ENCODE peak calls at places on chromosomes 11 and 22, in six cellular contexts. O is CD8-positive, alpha-beta T cell; N is glutamatergic neuron; J is bronchial epithelial cell; E is kidney epithelial cell; F is brain microvascular endothelial cell. W is an unnamed sample.

GRCh38 chr11:2523821-2524391 is 79.1 kb downstream of the KCNQ1 start:
- DNase-seq in E (no peak), F (no peak), O (peak), N (peak), J (no peak), W (peak)

GRCh38 chr22:43539572-43540533 is 128.0 kb downstream of the MPPED1 start:
- DNase-seq in E (no peak), O (no peak), F (no peak), N (no peak), J (no peak), W (peak)

GRCh38 chr11:62548545-62549335 is 2.1 kb upstream of the AHNAK start:
- DNase-seq in O (no peak), E (no peak), J (peak), N (no peak), F (no peak), W (no peak)

GRCh38 chr22:48112687-48113521 is 1350.5 kb downstream of the TBC1D22A start:
- DNase-seq in E (no peak), J (no peak), N (no peak), F (no peak), O (no peak), W (no peak)

GRCh38 chr11:70322653-70323052 is 52.2 kb downstream of the PPFIA1 start:
- DNase-seq in J (no peak), F (no peak), E (no peak), N (no peak), O (no peak), W (no peak)

GRCh38 chr11:88042238-88043032 is 132.8 kb downstream of the RAB38 start:
- DNase-seq in E (no peak), F (no peak), O (no peak), J (no peak), N (no peak), W (no peak)

GRCh38 chr11:126874831-126875230 is 125.7 kb downstream of the KIRREL3 start:
- DNase-seq in N (no peak), O (no peak), J (no peak), E (no peak), F (no peak), W (no peak)

GRCh38 chr11:86608251-86608799 is 64.1 kb downstream of the ME3 start:
- DNase-seq in N (peak), J (peak), E (no peak), O (no peak), F (peak), W (peak)

GRCh38 chr22:36764060-36764459 is 11.9 kb downstream of the IFT27 start:
- DNase-seq in N (no peak), F (no peak), E (no peak), J (no peak), O (no peak), W (no peak)

GRCh38 chr22:42769574-42770447 is 49.1 kb upstream of the A4GALT start:
- DNase-seq in E (peak), O (no peak), J (peak), N (no peak), F (peak), W (no peak)

GRCh38 chr11:95884802-95885201 is 39.1 kb downstream of the MTMR2 start:
- DNase-seq in F (no peak), O (no peak), E (no peak), N (no peak), J (no peak), W (no peak)

GRCh38 chr22:50525991-50526848 is 822 bp upstream of the SCO2 start:
- DNase-seq in E (no peak), O (peak), N (peak), J (peak), F (peak), W (peak)

GRCh38 chr11:3127706-3128355 is 37.3 kb downstream of the OSBPL5 start:
- DNase-seq in O (no peak), N (peak), F (no peak), E (no peak), J (no peak), W (no peak)

GRCh38 chr11:110182886-110183285 is 89.7 kb downstream of the ZC3H12C start:
- DNase-seq in O (no peak), J (peak), F (no peak), N (no peak), E (no peak), W (no peak)

GRCh38 chr11:129117595-129118350 is 74.4 kb downstream of the ARHGAP32 start:
- DNase-seq in O (peak), E (peak), F (peak), N (peak), J (peak), W (no peak)

GRCh38 chr11:62545437-62546243 is 966 bp downstream of the AHNAK start:
- DNase-seq in O (peak), N (no peak), J (peak), E (peak), F (peak), W (peak)

GRCh38 chr22:45102896-45103420 is 60.8 kb upstream of the NUP50 start:
- DNase-seq in E (no peak), F (no peak), J (no peak), O (no peak), N (no peak), W (no peak)

GRCh38 chr22:45101828-45102227 is 61.9 kb upstream of the NUP50 start:
- DNase-seq in O (no peak), J (peak), N (peak), F (peak), E (no peak), W (no peak)

GRCh38 chr22:45105281-45105700 is 58.4 kb upstream of the NUP50 start:
- DNase-seq in O (no peak), N (no peak), E (peak), J (peak), F (no peak), W (no peak)

GRCh38 chr22:45104313-45104712 is 59.4 kb upstream of the NUP50 start:
- DNase-seq in F (no peak), E (no peak), O (no peak), J (no peak), N (no peak), W (no peak)

DNA sequence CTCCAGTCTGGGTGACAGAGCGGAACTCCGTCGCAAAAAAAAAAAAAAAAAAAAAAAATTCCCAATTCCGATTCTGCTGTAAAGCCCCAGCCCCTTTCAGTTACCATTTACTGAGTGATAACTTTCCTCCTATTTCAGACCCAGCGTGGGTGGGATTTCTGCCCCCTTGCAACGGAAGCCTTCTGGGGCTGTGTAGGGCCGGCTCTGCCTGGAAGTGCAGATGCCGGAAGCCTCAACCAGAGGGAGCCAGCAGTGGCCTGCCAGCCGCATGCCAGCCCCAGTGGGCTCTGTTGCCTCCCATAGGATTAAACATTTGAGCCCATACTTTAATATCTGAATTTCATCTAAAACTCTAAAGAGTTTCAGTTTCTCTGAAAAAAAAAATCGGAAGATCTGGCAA is 60.0 kb upstream of the NUP50 start:
- DNase-seq in E (no peak), F (no peak), J (no peak), O (no peak), N (no peak), W (no peak)
- TF ChIP-seq CTCF in E (no peak), F (peak), J (no peak), O (no peak), N (no peak), W (no peak)

GRCh38 chr22:22463855-22464540 is 44.5 kb downstream of the ZNF280B start:
- DNase-seq in J (peak), F (peak), N (peak), O (peak), E (no peak), W (peak)

GRCh38 chr22:22461583-22461982 is 47.0 kb downstream of the ZNF280B start:
- DNase-seq in J (no peak), F (no peak), O (no peak), N (no peak), E (no peak), W (no peak)

GRCh38 chr22:22464541-22465054 is 43.9 kb downstream of the ZNF280B start:
- DNase-seq in N (no peak), F (no peak), E (no peak), J (no peak), O (no peak), W (no peak)

GRCh38 chr22:22461111-22461510 is 47.4 kb downstream of the ZNF280B start:
- DNase-seq in O (no peak), F (no peak), E (no peak), J (no peak), N (no peak), W (no peak)

DNA sequence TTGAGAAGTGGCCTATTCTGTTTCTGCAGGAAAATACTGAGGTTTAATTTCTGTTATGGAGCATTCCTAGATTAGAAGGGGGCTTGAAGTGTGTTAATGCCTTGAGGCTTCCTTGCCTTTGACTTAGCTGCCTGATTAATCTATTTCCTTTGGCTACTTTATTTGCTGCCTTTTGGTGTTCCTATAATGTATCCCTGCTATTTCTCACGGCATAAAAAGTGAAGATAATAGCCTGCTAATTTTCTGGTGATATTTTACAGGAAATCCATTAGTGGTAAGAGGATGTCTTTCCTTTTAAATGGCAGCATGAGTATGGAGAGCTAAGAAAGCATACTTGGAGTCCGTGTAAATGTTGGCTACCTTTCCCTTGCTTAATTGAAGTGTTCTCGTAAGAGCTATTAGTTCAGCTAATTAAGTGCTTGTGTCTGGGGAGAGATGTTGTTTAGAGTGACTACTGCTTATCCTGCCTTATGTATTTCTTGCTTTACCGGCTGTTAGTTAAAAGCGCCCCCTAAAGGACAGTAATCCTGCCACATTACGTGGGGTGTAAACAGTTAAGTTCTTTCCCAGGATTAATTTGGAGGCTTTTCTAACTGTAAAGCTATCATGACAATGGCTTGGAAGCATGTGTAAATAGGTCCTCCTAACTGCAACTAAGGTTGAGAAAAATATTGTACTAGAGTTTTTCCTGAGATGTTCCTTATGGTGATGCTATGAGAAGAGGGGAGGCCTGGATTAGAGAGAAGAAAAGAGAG is 45.6 kb downstream of the ZNF280B start:
- DNase-seq in F (no peak), O (no peak), E (no peak), N (no peak), J (no peak), W (no peak)
- TF ChIP-seq CTCF in F (peak), O (no peak), E (peak), N (no peak), J (peak), W (no peak)

DNA sequence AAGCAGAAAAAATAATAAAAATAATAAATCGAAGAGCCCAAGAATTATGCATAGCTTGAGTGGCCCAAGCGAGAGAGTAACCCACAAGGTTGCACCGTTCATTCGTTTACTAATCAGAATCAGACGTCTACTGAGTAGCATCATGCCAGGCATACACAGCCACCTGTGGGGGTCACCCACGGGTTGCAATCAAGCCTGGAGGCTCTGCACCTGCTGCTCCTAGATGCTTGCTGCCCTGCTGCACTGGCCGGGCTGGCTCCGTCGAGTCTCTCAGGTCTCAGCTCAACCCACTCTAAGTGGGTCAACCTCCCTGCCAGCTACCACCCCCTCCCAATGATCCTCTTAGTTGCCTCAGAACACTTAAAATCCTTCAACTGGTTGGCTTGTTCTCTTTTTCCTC is 2.0 kb upstream of the TESMIN start:
- DNase-seq in N (no peak), F (no peak), E (no peak), O (no peak), J (no peak), W (no peak)
- TF ChIP-seq CTCF in N (no peak), F (no peak), E (no peak), O (no peak), J (no peak), W (no peak)

DNA sequence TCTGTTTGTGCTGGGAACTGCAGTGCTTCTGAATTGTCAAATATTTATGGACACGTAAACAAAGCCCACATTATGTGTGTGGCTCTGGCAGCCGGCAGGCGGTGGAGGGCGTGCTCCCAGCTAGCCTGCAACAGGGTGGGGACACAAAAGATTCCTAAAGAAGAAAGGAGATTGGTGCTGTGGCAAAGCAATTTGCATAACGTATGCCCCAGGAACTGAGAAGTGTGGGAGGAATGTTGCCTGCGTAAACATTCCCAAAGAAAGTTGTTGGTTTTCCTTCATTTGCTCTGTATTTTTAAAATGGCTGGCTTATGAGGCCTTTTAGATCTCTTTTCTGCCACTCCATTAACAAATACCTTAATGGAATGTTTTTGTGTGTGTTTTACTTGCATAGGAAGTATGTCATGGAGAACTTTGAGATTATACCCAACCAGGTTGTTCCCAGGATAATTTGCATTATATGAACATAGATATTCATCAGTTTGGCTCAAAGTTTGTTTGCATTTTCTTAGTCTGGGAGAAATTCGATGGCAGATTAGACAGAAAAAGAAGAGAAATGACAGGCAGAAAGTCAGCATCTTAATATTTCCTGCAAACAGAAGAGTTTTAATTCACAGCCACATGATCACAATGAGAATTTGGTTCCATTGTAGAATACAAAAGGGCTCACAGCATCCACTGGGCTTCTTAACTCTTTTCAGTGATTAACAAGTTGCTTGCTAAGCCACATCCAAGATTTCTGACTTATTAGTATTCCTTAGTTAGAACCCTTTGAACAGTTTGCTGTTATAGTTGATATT is 41.8 kb upstream of the DLAT start:
- DNase-seq in N (peak), J (peak), F (no peak), O (no peak), E (no peak), W (no peak)
- TF ChIP-seq CTCF in N (no peak), J (peak), F (no peak), O (no peak), E (no peak), W (no peak)

GRCh38 chr22:27383896-27384295 is 417.7 kb downstream of the MN1 start:
- DNase-seq in O (no peak), F (no peak), E (no peak), J (no peak), N (no peak), W (no peak)

GRCh38 chr22:27382947-27383346 is 418.6 kb downstream of the MN1 start:
- DNase-seq in F (no peak), J (no peak), O (no peak), N (no peak), E (no peak), W (no peak)

GRCh38 chr22:27381552-27381951 is 420.0 kb downstream of the MN1 start:
- DNase-seq in F (no peak), N (peak), J (no peak), O (no peak), E (no peak), W (no peak)

GRCh38 chr22:27380826-27381225 is 420.7 kb downstream of the MN1 start:
- DNase-seq in N (no peak), O (no peak), F (no peak), E (no peak), J (no peak), W (no peak)

GRCh38 chr22:27381960-27382742 is 419.4 kb downstream of the MN1 start:
- DNase-seq in E (no peak), J (no peak), O (no peak), N (no peak), F (no peak), W (no peak)
- TF ChIP-seq CTCF in E (no peak), J (no peak), O (no peak), N (no peak), F (no peak), W (no peak)

GRCh38 chr11:119993732-119994131 is 144.2 kb downstream of the TRIM29 start:
- DNase-seq in O (no peak), J (peak), E (no peak), N (no peak), F (no peak), W (no peak)
- TF ChIP-seq CTCF in O (no peak), J (peak), E (no peak), N (no peak), F (no peak), W (no peak)

GRCh38 chr11:43988040-43988793 is 45.8 kb downstream of the C11orf96 start:
- DNase-seq in N (no peak), O (no peak), E (peak), J (no peak), F (peak), W (no peak)
- TF ChIP-seq CTCF in N (no peak), O (no peak), E (no peak), J (no peak), F (peak), W (no peak)

GRCh38 chr11:75492181-75492820 is 33.4 kb downstream of the GDPD5 start:
- DNase-seq in O (peak), N (no peak), F (no peak), E (no peak), J (peak), W (no peak)

GRCh38 chr11:75497788-75498404 is 27.8 kb downstream of the GDPD5 start:
- DNase-seq in E (no peak), F (no peak), J (no peak), O (no peak), N (no peak), W (no peak)

GRCh38 chr11:75499423-75500305 is 26.1 kb downstream of the GDPD5 start:
- DNase-seq in O (no peak), J (peak), N (no peak), E (peak), F (peak), W (no peak)

GRCh38 chr11:75498556-75499255 is 27.0 kb downstream of the GDPD5 start:
- DNase-seq in O (no peak), J (peak), E (no peak), F (no peak), N (no peak), W (no peak)

GRCh38 chr11:75495749-75496641 is 29.7 kb downstream of the GDPD5 start:
- DNase-seq in F (no peak), O (no peak), E (no peak), J (no peak), N (no peak), W (no peak)
- TF ChIP-seq CTCF in F (no peak), O (no peak), E (peak), J (no peak), N (no peak), W (no peak)

DNA sequence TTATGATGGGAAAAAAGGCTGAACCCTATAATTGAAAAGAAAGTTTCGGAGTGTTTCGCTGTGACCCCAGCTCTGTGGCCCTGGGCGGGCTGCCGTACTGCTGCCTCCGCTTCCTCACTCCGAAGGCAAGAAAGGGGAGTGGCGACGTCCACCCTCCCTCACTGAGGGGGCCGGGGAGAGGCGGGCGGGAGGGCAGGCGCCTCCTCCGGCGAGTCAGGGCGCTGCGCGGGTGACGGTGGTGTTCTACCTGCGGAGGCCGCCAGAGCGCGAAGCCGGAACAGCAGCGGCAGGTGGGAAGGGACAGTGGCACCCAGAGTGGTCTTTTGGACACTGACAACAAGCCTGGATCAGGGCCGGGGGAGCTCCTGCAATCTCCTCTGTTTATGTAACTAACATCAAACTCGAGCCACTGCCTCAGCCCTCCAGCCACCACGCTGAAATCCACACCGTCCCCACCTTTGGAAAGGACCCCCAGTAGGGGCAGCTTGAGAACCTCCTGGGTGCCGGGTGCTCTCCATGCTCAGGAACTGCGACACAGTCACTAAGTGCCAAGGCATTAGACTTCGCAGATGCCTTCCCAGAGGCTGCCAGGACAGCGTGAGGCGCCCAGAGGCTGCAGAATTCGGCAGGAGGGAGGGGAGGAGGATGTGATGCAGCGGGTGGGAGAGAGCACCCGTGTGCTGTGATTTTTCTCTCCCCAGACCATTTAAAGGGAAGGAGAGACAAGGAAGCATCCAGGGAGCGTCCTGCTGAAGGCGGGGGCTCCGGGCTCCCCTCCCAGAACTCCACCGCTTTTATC is 25.5 kb downstream of the BID start:
- DNase-seq in F (no peak), N (peak), J (no peak), E (no peak), O (no peak), W (no peak)
- TF ChIP-seq CTCF in F (no peak), N (peak), J (no peak), E (peak), O (no peak), W (no peak)

GRCh38 chr11:64269380-64270234 is 14.9 kb downstream of the BAD start:
- DNase-seq in O (peak), J (peak), E (peak), F (peak), N (peak), W (peak)
- TF ChIP-seq CTCF in O (peak), J (peak), E (no peak), F (no peak), N (no peak), W (no peak)